ENCODE peak calls at places on chromosomes 2 and 18, in six cellular contexts. G is fibroblast of mammary gland; S is activated CD4-positive, alpha-beta memory T cell treated with anti-CD3 and anti-CD28 coated beads, Interleukin-2, amount 10 ng/mL, durations not matched to agents 7 days and 5 days; N is fibroblast of the conjunctiva; K is NCI-H345; E is AG04450. W is an unnamed sample.

GRCh38 chr2:30655660-30656059 is 151.6 kb downstream of the CAPN13 start:
- DNase-seq in G (peak), S (no peak), N (no peak), K (no peak), E (peak), W (no peak)

GRCh38 chr2:227154976-227155375 is 9.0 kb downstream of the COL4A4 start:
- DNase-seq in G (peak), S (no peak), N (peak), K (no peak), E (peak), W (no peak)

GRCh38 chr2:98504386-98505109 is 59.9 kb downstream of the INPP4A start:
- DNase-seq in G (peak), S (no peak), N (no peak), K (no peak), E (no peak), W (no peak)

GRCh38 chr2:136281281-136282117 is 163.6 kb upstream of the CXCR4 start:
- DNase-seq in G (no peak), S (peak), N (no peak), K (no peak), E (no peak), W (peak)

GRCh38 chr2:44974064-44974715 is 32.7 kb downstream of the SIX3 start:
- DNase-seq in G (peak), S (no peak), N (no peak), K (peak), E (no peak), W (peak)

GRCh38 chr2:229202646-229203045 is 68.4 kb downstream of the PID1 start:
- DNase-seq in G (peak), S (no peak), N (peak), K (no peak), E (no peak), W (no peak)

GRCh38 chr18:13276530-13277520 is 58.3 kb downstream of the LDLRAD4 start:
- DNase-seq in G (no peak), S (no peak), N (no peak), K (no peak), E (no peak), W (no peak)

GRCh38 chr2:184685999-184686841 is 87.9 kb downstream of the ZNF804A start:
- DNase-seq in G (peak), S (no peak), N (no peak), K (no peak), E (no peak), W (no peak)

GRCh38 chr2:37005118-37005868 is 39.0 kb upstream of the STRN start:
- DNase-seq in G (peak), S (peak), N (peak), K (no peak), E (no peak), W (peak)

GRCh38 chr2:175535631-175536030 is 354.1 kb upstream of the ATP5MC3 start:
- DNase-seq in G (no peak), S (no peak), N (no peak), K (no peak), E (no peak), W (no peak)

GRCh38 chr2:26429779-26430654 is 28.3 kb downstream of the DRC1 start:
- DNase-seq in G (no peak), S (no peak), N (no peak), K (peak), E (no peak), W (peak)

GRCh38 chr18:74040459-74041332 is 106.9 kb downstream of the FBXO15 start:
- DNase-seq in G (peak), S (peak), N (no peak), K (no peak), E (no peak), W (no peak)

GRCh38 chr2:124755386-124755785 is 730.3 kb downstream of the CNTNAP5 start:
- DNase-seq in G (no peak), S (no peak), N (no peak), K (no peak), E (no peak), W (no peak)

GRCh38 chr18:12703714-12704113 is 872 bp downstream of the PSMG2 start:
- DNase-seq in G (peak), S (no peak), N (peak), K (peak), E (no peak), W (no peak)

GRCh38 chr18:41145526-41145925 is 809.5 kb upstream of the PIK3C3 start:
- DNase-seq in G (no peak), S (no peak), N (no peak), K (no peak), E (no peak), W (no peak)

GRCh38 chr2:241768850-241769249 is 7.8 kb upstream of the GAL3ST2 start:
- DNase-seq in G (no peak), S (peak), N (no peak), K (no peak), E (no peak), W (no peak)

GRCh38 chr2:841036-841435 is 109.6 kb upstream of the SNTG2 start:
- DNase-seq in G (no peak), S (no peak), N (no peak), K (no peak), E (no peak), W (no peak)

GRCh38 chr2:142868281-142868762 is 9.1 kb upstream of the KYNU start:
- DNase-seq in G (no peak), S (no peak), N (no peak), K (no peak), E (no peak), W (no peak)

GRCh38 chr2:190805843-190806242 is 74.8 kb upstream of the GLS start:
- DNase-seq in G (no peak), S (no peak), N (no peak), K (no peak), E (no peak), W (no peak)

GRCh38 chr2:11503354-11503927 is 30.4 kb upstream of the GREB1 start:
- DNase-seq in G (no peak), S (no peak), N (no peak), K (no peak), E (no peak), W (no peak)

GRCh38 chr18:48939368-48940097 is 11.2 kb downstream of the SMAD7 start:
- DNase-seq in G (no peak), S (no peak), N (no peak), K (no peak), E (no peak), W (no peak)

GRCh38 chr2:85503611-85504433 is 35.1 kb upstream of the MAT2A start:
- DNase-seq in G (peak), S (no peak), N (peak), K (no peak), E (no peak), W (no peak)

GRCh38 chr2:26681656-26682055 is 10.9 kb upstream of the KCNK3 start:
- DNase-seq in G (no peak), S (no peak), N (no peak), K (no peak), E (no peak), W (no peak)

GRCh38 chr2:237889016-237889415 is 29.6 kb downstream of the RAMP1 start:
- DNase-seq in G (no peak), S (no peak), N (no peak), K (no peak), E (no peak), W (no peak)

GRCh38 chr18:24544141-24544498 is 83.7 kb downstream of the HRH4 start:
- DNase-seq in G (peak), S (no peak), N (no peak), K (peak), E (no peak), W (peak)

GRCh38 chr2:196696423-196697073 is 57.0 kb downstream of the CCDC150 start:
- DNase-seq in G (peak), S (no peak), N (peak), K (no peak), E (no peak), W (no peak)